ENCODE peak calls at places on chromosomes 2 and 18, in six cellular contexts. One of them, this sample, is unnamed.

GRCh38 chr2:133026536-133027177 is 356.7 kb upstream of the LYPD1 start:
- DNase-seq in lung: no peak
- DNase-seq in esophagus squamous epithelium: no peak
- DNase-seq in heart right ventricle: no peak
- DNase-seq in AG04450: no peak
- DNase-seq in progenitor cell of endocrine pancreas: no peak
- DNase-seq in this sample: no peak

GRCh38 chr18:62420513-62421209 is 95.6 kb downstream of the TNFRSF11A start:
- DNase-seq in AG04450: no peak
- DNase-seq in progenitor cell of endocrine pancreas: no peak
- DNase-seq in lung: no peak
- DNase-seq in heart right ventricle: no peak
- DNase-seq in esophagus squamous epithelium: no peak
- DNase-seq in this sample: peak

GRCh38 chr2:232133078-232133477 is 171.6 kb downstream of the DIS3L2 start:
- DNase-seq in lung: no peak
- DNase-seq in AG04450: no peak
- DNase-seq in esophagus squamous epithelium: no peak
- DNase-seq in progenitor cell of endocrine pancreas: no peak
- DNase-seq in heart right ventricle: no peak
- DNase-seq in this sample: no peak

GRCh38 chr2:15584767-15585469 is 6.8 kb upstream of the DDX1 start:
- DNase-seq in lung: peak
- DNase-seq in progenitor cell of endocrine pancreas: no peak
- DNase-seq in AG04450: no peak
- DNase-seq in heart right ventricle: no peak
- DNase-seq in esophagus squamous epithelium: no peak
- DNase-seq in this sample: no peak

GRCh38 chr18:10037181-10037580 is 123.4 kb downstream of the VAPA start:
- DNase-seq in lung: no peak
- DNase-seq in progenitor cell of endocrine pancreas: no peak
- DNase-seq in esophagus squamous epithelium: no peak
- DNase-seq in AG04450: no peak
- DNase-seq in heart right ventricle: no peak
- DNase-seq in this sample: no peak

GRCh38 chr2:97966545-97967215 is 29.1 kb downstream of the TMEM131 start:
- DNase-seq in esophagus squamous epithelium: no peak
- DNase-seq in AG04450: no peak
- DNase-seq in progenitor cell of endocrine pancreas: no peak
- DNase-seq in lung: no peak
- DNase-seq in heart right ventricle: no peak
- DNase-seq in this sample: no peak

GRCh38 chr2:33136570-33136969 is 189.8 kb downstream of the LTBP1 start:
- DNase-seq in AG04450: no peak
- DNase-seq in progenitor cell of endocrine pancreas: no peak
- DNase-seq in lung: no peak
- DNase-seq in esophagus squamous epithelium: no peak
- DNase-seq in heart right ventricle: no peak
- DNase-seq in this sample: no peak

GRCh38 chr2:70516596-70516995 is 37.0 kb downstream of the TGFA start:
- DNase-seq in AG04450: no peak
- DNase-seq in heart right ventricle: no peak
- DNase-seq in progenitor cell of endocrine pancreas: no peak
- DNase-seq in lung: no peak
- DNase-seq in esophagus squamous epithelium: no peak
- DNase-seq in this sample: peak

GRCh38 chr18:12410121-12410520 is 2.4 kb downstream of the PRELID3A start:
- DNase-seq in progenitor cell of endocrine pancreas: no peak
- DNase-seq in lung: no peak
- DNase-seq in esophagus squamous epithelium: no peak
- DNase-seq in heart right ventricle: no peak
- DNase-seq in AG04450: no peak
- DNase-seq in this sample: no peak

GRCh38 chr18:25921677-25922421 is 168.6 kb downstream of the SS18 start:
- DNase-seq in AG04450: no peak
- DNase-seq in esophagus squamous epithelium: no peak
- DNase-seq in lung: no peak
- DNase-seq in progenitor cell of endocrine pancreas: no peak
- DNase-seq in heart right ventricle: no peak
- DNase-seq in this sample: peak

GRCh38 chr2:13711154-13711553 is 921.4 kb upstream of the LRATD1 start:
- DNase-seq in heart right ventricle: no peak
- DNase-seq in lung: no peak
- DNase-seq in esophagus squamous epithelium: no peak
- DNase-seq in AG04450: no peak
- DNase-seq in progenitor cell of endocrine pancreas: no peak
- DNase-seq in this sample: no peak

GRCh38 chr2:42007596-42007995 is 40.2 kb upstream of the PKDCC start:
- DNase-seq in heart right ventricle: no peak
- DNase-seq in AG04450: no peak
- DNase-seq in progenitor cell of endocrine pancreas: no peak
- DNase-seq in lung: no peak
- DNase-seq in esophagus squamous epithelium: no peak
- DNase-seq in this sample: no peak

GRCh38 chr2:96760986-96761832 is 507 bp downstream of the CNNM4 start:
- DNase-seq in lung: peak
- DNase-seq in progenitor cell of endocrine pancreas: no peak
- DNase-seq in heart right ventricle: no peak
- DNase-seq in esophagus squamous epithelium: no peak
- DNase-seq in AG04450: no peak
- DNase-seq in this sample: no peak

GRCh38 chr2:111169924-111170323 is 49.2 kb downstream of the BCL2L11 start:
- DNase-seq in esophagus squamous epithelium: no peak
- DNase-seq in AG04450: no peak
- DNase-seq in heart right ventricle: no peak
- DNase-seq in lung: no peak
- DNase-seq in progenitor cell of endocrine pancreas: no peak
- DNase-seq in this sample: no peak

GRCh38 chr2:219252084-219252483 is 959 bp upstream of the TUBA4B start:
- DNase-seq in AG04450: no peak
- DNase-seq in lung: no peak
- DNase-seq in esophagus squamous epithelium: no peak
- DNase-seq in heart right ventricle: no peak
- DNase-seq in progenitor cell of endocrine pancreas: no peak
- DNase-seq in this sample: peak

GRCh38 chr2:176599796-176600485 is 330.7 kb downstream of the MTX2 start:
- DNase-seq in AG04450: no peak
- DNase-seq in lung: no peak
- DNase-seq in heart right ventricle: no peak
- DNase-seq in esophagus squamous epithelium: no peak
- DNase-seq in progenitor cell of endocrine pancreas: no peak
- DNase-seq in this sample: no peak

GRCh38 chr2:30611572-30611971 is 164.5 kb downstream of the LCLAT1 start:
- DNase-seq in progenitor cell of endocrine pancreas: no peak
- DNase-seq in lung: peak
- DNase-seq in AG04450: no peak
- DNase-seq in heart right ventricle: peak
- DNase-seq in esophagus squamous epithelium: no peak
- DNase-seq in this sample: no peak

GRCh38 chr2:174033163-174033550 is 68.0 kb upstream of the SP3 start:
- DNase-seq in lung: no peak
- DNase-seq in progenitor cell of endocrine pancreas: no peak
- DNase-seq in esophagus squamous epithelium: no peak
- DNase-seq in AG04450: no peak
- DNase-seq in heart right ventricle: no peak
- DNase-seq in this sample: no peak

GRCh38 chr2:19607931-19608762 is 249.7 kb upstream of the OSR1 start:
- DNase-seq in progenitor cell of endocrine pancreas: no peak
- DNase-seq in lung: no peak
- DNase-seq in heart right ventricle: no peak
- DNase-seq in esophagus squamous epithelium: no peak
- DNase-seq in AG04450: peak
- DNase-seq in this sample: no peak

GRCh38 chr18:56891116-56891515 is 240.0 kb downstream of the WDR7 start:
- DNase-seq in lung: no peak
- DNase-seq in heart right ventricle: no peak
- DNase-seq in AG04450: no peak
- DNase-seq in esophagus squamous epithelium: no peak
- DNase-seq in progenitor cell of endocrine pancreas: no peak
- DNase-seq in this sample: no peak

GRCh38 chr18:47928466-47928865 is 2.0 kb downstream of the SMAD2 start:
- DNase-seq in AG04450: no peak
- DNase-seq in lung: no peak
- DNase-seq in esophagus squamous epithelium: no peak
- DNase-seq in progenitor cell of endocrine pancreas: no peak
- DNase-seq in heart right ventricle: no peak
- DNase-seq in this sample: peak

GRCh38 chr2:67771380-67771779 is 291.4 kb downstream of the C1D start:
- DNase-seq in AG04450: no peak
- DNase-seq in progenitor cell of endocrine pancreas: no peak
- DNase-seq in lung: no peak
- DNase-seq in esophagus squamous epithelium: no peak
- DNase-seq in heart right ventricle: no peak
- DNase-seq in this sample: no peak

GRCh38 chr18:24827500-24827899 is 367.1 kb downstream of the HRH4 start:
- DNase-seq in AG04450: no peak
- DNase-seq in progenitor cell of endocrine pancreas: no peak
- DNase-seq in lung: no peak
- DNase-seq in esophagus squamous epithelium: no peak
- DNase-seq in heart right ventricle: no peak
- DNase-seq in this sample: no peak
- TF ChIP-seq CTCF in AG04450: no peak
- TF ChIP-seq CTCF in progenitor cell of endocrine pancreas: no peak
- TF ChIP-seq CTCF in lung: no peak
- TF ChIP-seq CTCF in esophagus squamous epithelium: no peak
- TF ChIP-seq CTCF in heart right ventricle: no peak
- TF ChIP-seq CTCF in this sample: no peak

DNA sequence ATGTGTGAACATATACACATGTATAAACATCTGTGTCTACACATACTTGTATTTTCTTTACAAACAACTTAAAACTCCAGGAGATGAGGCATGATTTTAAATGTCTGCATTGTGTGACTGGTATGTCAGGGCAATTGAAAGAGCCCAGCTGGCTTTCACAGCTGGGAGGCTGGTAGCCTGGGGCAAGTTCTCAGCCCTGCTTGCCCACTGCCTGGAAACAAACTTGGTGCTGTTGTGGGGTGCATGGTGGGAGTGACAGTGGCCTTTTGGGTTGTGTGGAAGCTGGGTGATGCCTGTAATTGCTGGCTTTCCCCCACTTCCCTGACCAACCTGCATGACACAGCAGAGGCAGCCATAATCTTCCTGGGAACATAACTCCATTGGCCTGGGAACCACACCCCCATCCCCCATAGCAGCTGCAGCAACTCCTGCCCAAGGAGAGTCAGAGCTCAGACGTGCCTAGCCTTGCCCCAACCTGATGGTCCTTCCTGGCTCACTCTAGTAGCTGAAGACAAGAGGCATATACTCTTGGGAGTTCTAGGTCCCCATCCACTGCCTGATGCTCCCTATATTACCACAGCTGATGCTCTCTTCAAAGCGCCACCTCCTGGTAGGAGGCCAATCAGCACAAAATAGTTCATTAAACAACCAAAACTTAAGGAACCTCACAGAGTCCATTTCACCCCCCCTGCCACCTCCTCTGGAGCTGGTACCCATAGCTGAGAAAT is 158.4 kb downstream of the CERS6 start:
- DNase-seq in AG04450: no peak
- DNase-seq in heart right ventricle: no peak
- DNase-seq in esophagus squamous epithelium: no peak
- DNase-seq in progenitor cell of endocrine pancreas: no peak
- DNase-seq in lung: no peak
- DNase-seq in this sample: peak
- TF ChIP-seq CTCF in AG04450: peak
- TF ChIP-seq CTCF in heart right ventricle: no peak
- TF ChIP-seq CTCF in esophagus squamous epithelium: peak
- TF ChIP-seq CTCF in progenitor cell of endocrine pancreas: no peak
- TF ChIP-seq CTCF in lung: no peak
- TF ChIP-seq CTCF in this sample: no peak

DNA sequence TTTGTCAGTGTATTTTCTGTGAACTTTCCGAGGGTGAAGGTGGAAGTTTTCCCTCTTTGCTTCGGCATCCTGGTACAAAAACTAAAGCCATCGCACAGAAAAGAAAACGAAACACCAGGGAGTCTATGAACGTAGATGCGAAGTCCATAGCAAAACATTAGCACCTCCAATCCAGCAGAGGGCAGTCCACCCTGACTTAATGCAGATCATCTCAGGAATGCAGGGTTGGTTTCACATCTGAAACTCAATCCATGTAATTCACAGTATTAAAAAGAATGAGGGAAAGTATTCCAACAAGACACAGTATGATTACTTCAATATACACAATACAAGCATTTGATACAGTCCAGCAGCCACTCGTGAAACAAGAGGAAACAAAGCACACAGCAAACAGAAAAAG is 70.8 kb downstream of the RTP5 start:
- DNase-seq in lung: no peak
- DNase-seq in heart right ventricle: no peak
- DNase-seq in esophagus squamous epithelium: no peak
- DNase-seq in progenitor cell of endocrine pancreas: no peak
- DNase-seq in AG04450: no peak
- DNase-seq in this sample: peak
- TF ChIP-seq CTCF in lung: no peak
- TF ChIP-seq CTCF in heart right ventricle: peak
- TF ChIP-seq CTCF in esophagus squamous epithelium: no peak
- TF ChIP-seq CTCF in progenitor cell of endocrine pancreas: peak
- TF ChIP-seq CTCF in AG04450: peak
- TF ChIP-seq CTCF in this sample: peak

GRCh38 chr2:127347734-127348392 is 39.9 kb downstream of the MAP3K2 start:
- DNase-seq in heart right ventricle: no peak
- DNase-seq in esophagus squamous epithelium: no peak
- DNase-seq in AG04450: no peak
- DNase-seq in progenitor cell of endocrine pancreas: no peak
- DNase-seq in lung: no peak
- DNase-seq in this sample: no peak

GRCh38 chr2:127343277-127343676 is 44.5 kb downstream of the MAP3K2 start:
- DNase-seq in esophagus squamous epithelium: no peak
- DNase-seq in heart right ventricle: no peak
- DNase-seq in progenitor cell of endocrine pancreas: no peak
- DNase-seq in lung: no peak
- DNase-seq in AG04450: no peak
- DNase-seq in this sample: no peak

GRCh38 chr2:127347000-127347399 is 40.8 kb downstream of the MAP3K2 start:
- DNase-seq in heart right ventricle: no peak
- DNase-seq in esophagus squamous epithelium: no peak
- DNase-seq in lung: no peak
- DNase-seq in progenitor cell of endocrine pancreas: no peak
- DNase-seq in AG04450: no peak
- DNase-seq in this sample: no peak

GRCh38 chr2:127351603-127352002 is 36.2 kb downstream of the MAP3K2 start:
- DNase-seq in lung: no peak
- DNase-seq in heart right ventricle: no peak
- DNase-seq in esophagus squamous epithelium: no peak
- DNase-seq in AG04450: no peak
- DNase-seq in progenitor cell of endocrine pancreas: no peak
- DNase-seq in this sample: no peak

DNA sequence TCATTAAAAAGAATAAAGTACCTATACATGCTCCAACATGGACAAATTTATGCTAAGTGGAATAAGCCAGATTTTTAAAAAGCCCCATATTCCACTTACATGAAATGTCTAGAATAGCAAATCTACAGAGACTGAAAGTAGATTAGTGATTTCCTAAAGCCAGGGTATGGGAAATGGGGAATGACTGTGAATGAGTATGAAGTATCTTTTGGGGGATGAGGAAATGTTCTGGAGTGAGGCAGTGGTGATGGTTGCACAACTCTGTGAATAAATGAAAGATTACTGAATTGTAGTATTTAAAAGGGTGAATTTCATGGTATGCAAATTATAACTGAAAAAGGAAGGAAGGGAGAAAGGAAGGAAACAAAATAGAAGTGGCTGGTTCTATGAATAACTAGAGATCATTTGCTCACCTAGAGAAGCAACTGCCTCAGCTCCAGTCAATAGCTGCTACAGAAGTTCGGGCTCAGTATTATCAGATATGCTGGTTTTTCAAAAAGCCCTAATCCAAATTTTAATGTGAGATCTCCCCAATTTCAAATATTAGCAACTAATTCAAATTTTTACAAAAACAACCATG is 39.3 kb downstream of the MAP3K2 start:
- DNase-seq in heart right ventricle: no peak
- DNase-seq in AG04450: no peak
- DNase-seq in lung: no peak
- DNase-seq in progenitor cell of endocrine pancreas: no peak
- DNase-seq in esophagus squamous epithelium: no peak
- DNase-seq in this sample: no peak
- TF ChIP-seq CTCF in heart right ventricle: no peak
- TF ChIP-seq CTCF in AG04450: no peak
- TF ChIP-seq CTCF in lung: no peak
- TF ChIP-seq CTCF in progenitor cell of endocrine pancreas: no peak
- TF ChIP-seq CTCF in esophagus squamous epithelium: no peak
- TF ChIP-seq CTCF in this sample: no peak

This sample was measured in activated CD8-positive, alpha-beta T cell treated with anti-CD3 and anti-CD28 coated beads for 36 hours.